ENCODE peak calls at places on chromosomes 7 and 10, in ten cellular contexts. T is kidney tubule cell; H is activated CD4-positive, alpha-beta T cell treated with anti-CD3 and anti-CD28 coated beads for 24 hours; Y is epithelial cell of esophagus; W is endothelial cell; O is KBM-7; P is Panc1; K is heart left ventricle; S is heart right ventricle; N is NCI-H524. I is an unnamed sample.

GRCh38 chr7:114130860-114131259 is 212.1 kb upstream of the PPP1R3A start:
- DNase-seq in T (peak; percentile 11), H (no peak), Y (no peak), W (no peak), O (no peak), P (no peak), K (no peak), S (no peak), N (no peak), I (no peak)

GRCh38 chr7:50335795-50336754 is 31.6 kb downstream of the IKZF1 start:
- DNase-seq in T (no peak), H (peak; percentile 77), Y (no peak), W (no peak), O (peak; percentile 53), P (no peak), K (no peak), S (no peak), N (no peak), I (no peak)

GRCh38 chr10:14583967-14584366 is 190.7 kb downstream of the FAM107B start:
- DNase-seq in T (no peak), H (no peak), Y (no peak), W (no peak), O (no peak), P (no peak), K (no peak), S (no peak), N (no peak), I (no peak)

GRCh38 chr10:78312197-78313046 is 278.8 kb downstream of the RPS24 start:
- DNase-seq in T (peak; percentile 45), H (no peak), Y (no peak), W (no peak), O (no peak), P (no peak), K (no peak), S (no peak), N (no peak), I (peak; percentile 86)

GRCh38 chr7:90178592-90179279 is 24.5 kb downstream of the STEAP1 start:
- DNase-seq in T (peak; percentile 98), H (no peak), Y (peak; percentile 88), W (no peak), O (no peak), P (peak; percentile 84), K (no peak), S (no peak), N (no peak), I (no peak)

GRCh38 chr7:65980478-65981250 is 1.3 kb downstream of the GUSB start:
- DNase-seq in T (peak; percentile 51), H (peak; percentile 26), Y (no peak), W (no peak), O (peak; percentile 85), P (no peak), K (peak; percentile 78), S (peak; percentile 41), N (no peak), I (no peak)

GRCh38 chr10:119251315-119251708 is 43.9 kb downstream of the GRK5 start:
- DNase-seq in T (no peak), H (no peak), Y (no peak), W (no peak), O (no peak), P (no peak), K (peak; percentile 42), S (no peak), N (no peak), I (peak; percentile 90)

GRCh38 chr7:21743493-21743892 is 200.7 kb downstream of the DNAH11 start:
- DNase-seq in T (no peak), H (no peak), Y (no peak), W (no peak), O (no peak), P (no peak), K (no peak), S (no peak), N (no peak), I (no peak)

GRCh38 chr10:13388478-13388877 is 40.4 kb upstream of the SEPHS1 start:
- DNase-seq in T (no peak), H (no peak), Y (no peak), W (no peak), O (no peak), P (no peak), K (no peak), S (no peak), N (no peak), I (no peak)

GRCh38 chr10:124999433-125000365 is 57.8 kb downstream of the ZRANB1 start:
- DNase-seq in T (no peak), H (no peak), Y (no peak), W (no peak), O (no peak), P (no peak), K (peak; percentile 62), S (no peak), N (no peak), I (peak; percentile 58)

GRCh38 chr7:28405662-28406061 is 6.7 kb upstream of the CREB5 start:
- DNase-seq in T (peak; percentile 98), H (no peak), Y (peak; percentile 96), W (no peak), O (no peak), P (no peak), K (peak; percentile 69), S (no peak), N (no peak), I (peak; percentile 37)

GRCh38 chr10:25382029-25382810 is 207.4 kb downstream of the GPR158 start:
- DNase-seq in T (no peak), H (no peak), Y (no peak), W (no peak), O (no peak), P (no peak), K (no peak), S (no peak), N (no peak), I (no peak)

GRCh38 chr7:28383949-28384348 is 28.4 kb upstream of the CREB5 start:
- DNase-seq in T (no peak), H (no peak), Y (no peak), W (no peak), O (no peak), P (no peak), K (no peak), S (no peak), N (peak; percentile 75), I (no peak)

GRCh38 chr10:5640036-5640435 is 26.4 kb downstream of the ASB13 start:
- DNase-seq in T (no peak), H (no peak), Y (no peak), W (no peak), O (no peak), P (no peak), K (no peak), S (no peak), N (no peak), I (no peak)

GRCh38 chr10:74418285-74418872 is 267.4 kb downstream of the ADK start:
- DNase-seq in T (peak; percentile 26), H (no peak), Y (peak; percentile 10), W (no peak), O (peak; percentile 7), P (no peak), K (no peak), S (no peak), N (peak; percentile 73), I (no peak)

GRCh38 chr10:77163670-77164348 is 473.8 kb downstream of the KCNMA1 start:
- DNase-seq in T (peak; percentile 99), H (no peak), Y (peak; percentile 100), W (no peak), O (no peak), P (peak; percentile 98), K (no peak), S (no peak), N (no peak), I (peak; percentile 91)

GRCh38 chr10:8923096-8923495 is 868.6 kb downstream of the GATA3 start:
- DNase-seq in T (no peak), H (no peak), Y (no peak), W (no peak), O (no peak), P (no peak), K (no peak), S (no peak), N (no peak), I (no peak)

GRCh38 chr10:130362308-130362761 is 226.1 kb downstream of the GLRX3 start:
- DNase-seq in T (peak; percentile 28), H (no peak), Y (no peak), W (no peak), O (no peak), P (no peak), K (peak; percentile 36), S (peak; percentile 39), N (no peak), I (no peak)

GRCh38 chr7:518630-519428 is 817 bp downstream of the PDGFA start:
- DNase-seq in T (peak; percentile 86), H (peak; percentile 48), Y (peak; percentile 90), W (peak; percentile 47), O (peak; percentile 71), P (no peak), K (peak; percentile 88), S (peak; percentile 86), N (no peak), I (peak; percentile 79)

GRCh38 chr7:3597243-3597642 is 296.2 kb downstream of the SDK1 start:
- DNase-seq in T (no peak), H (no peak), Y (no peak), W (no peak), O (peak; percentile 54), P (no peak), K (no peak), S (no peak), N (no peak), I (no peak)

GRCh38 chr10:7408003-7408493 is 2.8 kb downstream of the SFMBT2 start:
- DNase-seq in T (peak; percentile 18), H (no peak), Y (no peak), W (peak; percentile 51), O (no peak), P (no peak), K (peak; percentile 68), S (peak; percentile 63), N (no peak), I (peak; percentile 46)

GRCh38 chr7:123047955-123048354 is 52.5 kb upstream of the TAS2R16 start:
- DNase-seq in T (no peak), H (no peak), Y (no peak), W (no peak), O (no peak), P (no peak), K (no peak), S (no peak), N (no peak), I (no peak)

GRCh38 chr10:47406548-47406869 is 22.4 kb upstream of the ZNF488 start:
- DNase-seq in T (no peak), H (no peak), Y (no peak), W (no peak), O (no peak), P (no peak), K (no peak), S (no peak), N (no peak), I (no peak)